ENCODE peak calls at places on chromosomes 5 and 9, in five cellular contexts. S, E, C, N and M are unnamed samples.

GRCh38 chr5:5523066-5523505 is 100.6 kb downstream of the ICE1 start:
- DNase-seq in E (peak), N (no peak), S (no peak), C (no peak), M (no peak)

GRCh38 chr5:142834504-142834903 is 64.3 kb downstream of the ARHGAP26 start:
- DNase-seq in C (no peak), N (no peak), E (no peak), S (no peak), M (no peak)

GRCh38 chr9:109582386-109582785 is 84.3 kb upstream of the PTPN3 start:
- DNase-seq in S (no peak), E (no peak), C (no peak), N (no peak), M (no peak)

GRCh38 chr5:142242272-142242671 is 82.5 kb downstream of the SPRY4 start:
- DNase-seq in C (no peak), N (no peak), S (no peak), E (no peak), M (no peak)

GRCh38 chr5:126189862-126190261 is 233.3 kb upstream of the GRAMD2B start:
- DNase-seq in N (no peak), S (no peak), C (no peak), E (no peak), M (no peak)

GRCh38 chr9:27653246-27653645 is 80.0 kb upstream of the C9orf72 start:
- DNase-seq in N (no peak), E (no peak), C (no peak), S (no peak), M (no peak)

GRCh38 chr9:36560813-36561212 is 11.9 kb upstream of the MELK start:
- DNase-seq in E (no peak), S (no peak), C (no peak), N (no peak), M (no peak)

GRCh38 chr5:43336159-43336558 is 22.9 kb upstream of the HMGCS1 start:
- DNase-seq in E (peak), S (no peak), N (peak), C (no peak), M (no peak)

GRCh38 chr9:99464568-99464967 is 242.5 kb downstream of the SEC61B start:
- DNase-seq in S (no peak), N (no peak), C (no peak), E (no peak), M (no peak)

GRCh38 chr9:134548618-134549017 is 93.0 kb upstream of the COL5A1 start:
- DNase-seq in N (no peak), C (no peak), S (no peak), E (no peak), M (no peak)

GRCh38 chr5:41747291-41747690 is 122.9 kb downstream of the OXCT1 start:
- DNase-seq in E (peak), S (no peak), C (no peak), N (peak), M (peak)

GRCh38 chr5:8892931-8893330 is 652.9 kb downstream of the SEMA5A start:
- DNase-seq in E (no peak), N (no peak), S (no peak), C (no peak), M (no peak)

GRCh38 chr5:54874337-54875021 is 110.9 kb downstream of the ESM1 start:
- DNase-seq in C (no peak), S (no peak), N (no peak), E (no peak), M (no peak)

GRCh38 chr5:58462623-58463230 is 2.8 kb upstream of the PLK2 start:
- DNase-seq in C (no peak), E (peak), N (peak), S (peak), M (no peak)

GRCh38 chr9:133492061-133493021 is 13.4 kb upstream of the SLC2A6 start:
- DNase-seq in N (no peak), E (peak), S (no peak), C (no peak), M (no peak)

GRCh38 chr9:94805585-94805984 is 79.1 kb downstream of the AOPEP start:
- DNase-seq in N (peak), E (peak), C (no peak), S (no peak), M (no peak)

GRCh38 chr9:134192311-134192950 is 28.1 kb upstream of the RNU6ATAC start:
- DNase-seq in S (no peak), C (no peak), N (no peak), E (no peak), M (no peak)

GRCh38 chr5:3010301-3010952 is 258.9 kb upstream of the IRX2 start:
- DNase-seq in C (no peak), N (no peak), S (no peak), E (no peak), M (no peak)

GRCh38 chr5:132096904-132097303 is 23.3 kb downstream of the CSF2 start:
- DNase-seq in S (no peak), N (no peak), C (no peak), E (no peak), M (no peak)

GRCh38 chr9:115063058-115063850 is 54.7 kb downstream of the TNC start:
- DNase-seq in N (no peak), S (no peak), C (no peak), E (peak), M (no peak)

GRCh38 chr5:123285122-123286011 is 137.8 kb downstream of the CEP120 start:
- DNase-seq in S (no peak), C (no peak), E (no peak), N (peak), M (no peak)

GRCh38 chr5:20556364-20556763 is 568.4 kb upstream of the CDH18 start:
- DNase-seq in N (peak), E (no peak), C (no peak), S (no peak), M (no peak)